ENCODE peak calls at places on chromosome 6, in four cellular contexts. X, L, M and T are unnamed samples.

GRCh38 chr6:76701610-76702009 is 629.1 kb upstream of the IMPG1 start:
- DNase-seq in M (no peak), L (no peak), X (no peak), T (no peak)

GRCh38 chr6:74991573-74992332 is 214.1 kb downstream of the COL12A1 start:
- DNase-seq in M (no peak), X (peak), L (no peak), T (no peak)

GRCh38 chr6:158161566-158162254 is 6.4 kb downstream of the SERAC1 start:
- DNase-seq in L (no peak), X (no peak), M (no peak), T (no peak)

GRCh38 chr6:41546475-41546865 is 289 bp downstream of the FOXP4 start:
- DNase-seq in L (peak), M (no peak), X (no peak), T (peak)

GRCh38 chr6:158646023-158646888 is 1.7 kb upstream of the DYNLT1 start:
- DNase-seq in M (no peak), L (no peak), X (no peak), T (peak)

GRCh38 chr6:57021086-57021720 is 25.3 kb upstream of the KIAA1586 start:
- DNase-seq in L (no peak), M (peak), X (peak), T (no peak)

GRCh38 chr6:15509335-15509933 is 153.4 kb downstream of the DTNBP1 start:
- DNase-seq in X (peak), L (no peak), M (no peak), T (peak)

GRCh38 chr6:134074151-134074712 is 21.8 kb upstream of the SLC2A12 start:
- DNase-seq in L (no peak), X (no peak), M (no peak), T (no peak)

GRCh38 chr6:34696189-34696738 is 303 bp downstream of the ILRUN start:
- DNase-seq in X (peak), L (no peak), M (no peak), T (peak)

GRCh38 chr6:8000080-8001035 is 63.8 kb downstream of the BLOC1S5 start:
- DNase-seq in M (no peak), L (no peak), X (no peak), T (no peak)

GRCh38 chr6:108805611-108806181 is 42.5 kb upstream of the ARMC2 start:
- DNase-seq in L (no peak), X (no peak), M (no peak), T (no peak)

GRCh38 chr6:12473494-12473893 is 183.3 kb downstream of the EDN1 start:
- DNase-seq in L (no peak), M (no peak), X (no peak), T (no peak)

GRCh38 chr6:137933696-137934095 is 66.6 kb downstream of the TNFAIP3 start:
- DNase-seq in L (no peak), M (no peak), X (peak), T (peak)

GRCh38 chr6:151060096-151060741 is 179.5 kb upstream of the AKAP12 start:
- DNase-seq in X (peak), M (no peak), L (no peak), T (peak)

GRCh38 chr6:2764610-2765165 is 505 bp upstream of the WRNIP1 start:
- DNase-seq in L (peak), X (peak), M (peak), T (peak)

GRCh38 chr6:140082867-140083297 is 708.4 kb upstream of the CITED2 start:
- DNase-seq in L (no peak), M (no peak), X (peak), T (no peak)

GRCh38 chr6:89007209-89008001 is 44.0 kb upstream of the RNGTT start:
- DNase-seq in L (no peak), M (no peak), X (no peak), T (no peak)

GRCh38 chr6:167495506-167496391 is 170.9 kb downstream of the TTLL2 start:
- DNase-seq in M (peak), X (no peak), L (no peak), T (no peak)

GRCh38 chr6:108619431-108620197 is 58.9 kb downstream of the FOXO3 start:
- DNase-seq in M (no peak), L (no peak), X (peak), T (no peak)

GRCh38 chr6:42407379-42407778 is 44.3 kb downstream of the TRERF1 start:
- DNase-seq in L (no peak), X (peak), M (no peak), T (peak)

GRCh38 chr6:40928302-40928701 is 110.7 kb downstream of the UNC5CL start:
- DNase-seq in M (no peak), X (no peak), L (no peak), T (no peak)

GRCh38 chr6:4316867-4317400 is 181.6 kb upstream of the ECI2 start:
- DNase-seq in M (no peak), L (no peak), X (peak), T (no peak)

GRCh38 chr6:169800668-169801395 is 49.4 kb downstream of the ERMARD start:
- DNase-seq in M (peak), L (no peak), X (peak), T (peak)

GRCh38 chr6:143734641-143735063 is 56.9 kb downstream of the PHACTR2 start:
- DNase-seq in X (no peak), M (no peak), L (no peak), T (no peak)

GRCh38 chr6:69867075-69867911 is 937 bp downstream of the COL19A1 start:
- DNase-seq in M (no peak), X (peak), L (peak), T (peak)

GRCh38 chr6:20200761-20201160 is 11.5 kb downstream of the MBOAT1 start:
- DNase-seq in X (no peak), L (no peak), M (no peak), T (peak)

GRCh38 chr6:150191809-150192208 is 49.0 kb downstream of the PPP1R14C start:
- DNase-seq in X (peak), L (no peak), M (no peak), T (peak)

GRCh38 chr6:159943101-159943632 is 25.7 kb upstream of the IGF2R start:
- DNase-seq in X (peak), L (no peak), M (no peak), T (peak)

GRCh38 chr6:19465240-19465639 is 371.9 kb upstream of the ID4 start:
- DNase-seq in X (no peak), L (no peak), M (peak), T (no peak)

GRCh38 chr6:63844287-63844686 is 208.7 kb downstream of the PHF3 start:
- DNase-seq in L (no peak), X (peak), M (no peak), T (no peak)

GRCh38 chr6:15621203-15622044 is 41.4 kb downstream of the DTNBP1 start:
- DNase-seq in X (peak), M (peak), L (no peak), T (no peak)

GRCh38 chr6:105370316-105370715 is 32.6 kb downstream of the PREP start:
- DNase-seq in X (no peak), M (no peak), L (no peak), T (no peak)

GRCh38 chr6:36618366-36619355 is 24.5 kb downstream of the SRSF3 start:
- DNase-seq in L (no peak), X (no peak), M (no peak), T (no peak)

GRCh38 chr6:36126553-36127458 is 3.5 kb upstream of the MAPK13 start:
- DNase-seq in M (no peak), X (peak), L (no peak), T (peak)

GRCh38 chr6:17851720-17852161 is 135.7 kb downstream of the KIF13A start:
- DNase-seq in M (no peak), L (no peak), X (peak), T (no peak)

GRCh38 chr6:93468291-93468690 is 48.9 kb upstream of the EPHA7 start:
- DNase-seq in X (no peak), L (no peak), M (no peak), T (no peak)

GRCh38 chr6:131322121-131322520 is 186.9 kb downstream of the AKAP7 start:
- DNase-seq in X (no peak), L (no peak), M (no peak), T (no peak)

GRCh38 chr6:138465007-138465645 is 34.2 kb downstream of the NHSL1 start:
- DNase-seq in L (no peak), M (no peak), X (peak), T (peak)

GRCh38 chr6:166824880-166825250 is 131.5 kb downstream of the RNASET2 start:
- DNase-seq in X (no peak), L (no peak), M (no peak), T (no peak)